ENCODE peak calls at places on chromosome 18, in seven cellular contexts. P is MM.1S, Z is GM23248, W is GM23338, I is HCT116, U is hepatocyte, J is OCI-LY7. R is an unnamed sample.
A peak's percentile ranks its signal among the peaks of the same experiment; 100 is the strongest.

GRCh38 chr18:12911025-12911927 is 27.2 kb upstream of the PTPN2 start:
- DNase-seq in P (no peak), W (peak; percentile 72), J (no peak), U (peak; percentile 17), Z (peak; percentile 32), I (no peak), R (no peak)

GRCh38 chr18:76364282-76365259 is 130.5 kb downstream of the ZNF516 start:
- DNase-seq in I (no peak), W (no peak), Z (no peak), J (no peak), P (peak; percentile 46), U (no peak), R (no peak)

GRCh38 chr18:4605222-4605621 is 150.1 kb upstream of the DLGAP1 start:
- DNase-seq in J (no peak), Z (no peak), P (no peak), I (no peak), U (no peak), W (no peak), R (no peak)

GRCh38 chr18:8856769-8857393 is 151.5 kb downstream of the MTCL1 start:
- DNase-seq in U (no peak), I (no peak), J (no peak), Z (no peak), P (no peak), W (peak; percentile 25), R (no peak)

GRCh38 chr18:79877163-79878091 is 74.0 kb downstream of the SLC66A2 start:
- DNase-seq in P (no peak), J (no peak), U (no peak), Z (no peak), W (no peak), I (no peak), R (peak; percentile 54)

GRCh38 chr18:28735731-28736130 is 558.8 kb upstream of the CDH2 start:
- DNase-seq in P (no peak), I (no peak), Z (peak; percentile 83), W (no peak), J (no peak), U (no peak), R (no peak)

GRCh38 chr18:75879196-75879595 is 451.7 kb upstream of the SMIM21 start:
- DNase-seq in U (no peak), Z (peak; percentile 0), I (no peak), W (no peak), J (no peak), P (no peak), R (no peak)

GRCh38 chr18:33577688-33578370 is at the start of gene ASXL3:
- DNase-seq in J (peak; percentile 23), W (peak; percentile 67), U (peak; percentile 73), P (peak; percentile 22), I (no peak), Z (peak; percentile 46), R (peak; percentile 80)

GRCh38 chr18:78021196-78021595 is 771.5 kb downstream of the GALR1 start:
- DNase-seq in W (no peak), U (no peak), J (no peak), P (no peak), Z (no peak), I (no peak), R (peak; percentile 20)

GRCh38 chr18:48888681-48889080 is 62.1 kb downstream of the SMAD7 start:
- DNase-seq in P (no peak), J (no peak), W (no peak), I (no peak), Z (no peak), U (no peak), R (no peak)

GRCh38 chr18:23077493-23078256 is 57.6 kb upstream of the CABLES1 start:
- DNase-seq in J (peak; percentile 47), P (no peak), Z (no peak), I (no peak), W (peak; percentile 36), U (peak; percentile 64), R (no peak)

GRCh38 chr18:28777756-28778155 is 600.8 kb upstream of the CDH2 start:
- DNase-seq in U (no peak), J (no peak), I (no peak), P (no peak), Z (no peak), W (no peak), R (no peak)

GRCh38 chr18:8722946-8723477 is 17.7 kb downstream of the MTCL1 start:
- DNase-seq in J (no peak), P (no peak), I (no peak), U (no peak), W (no peak), Z (no peak), R (no peak)

GRCh38 chr18:41466436-41467160 is 488.4 kb upstream of the PIK3C3 start:
- DNase-seq in W (no peak), U (no peak), J (no peak), P (no peak), I (no peak), Z (no peak), R (no peak)

GRCh38 chr18:13137041-13137938 is 81.3 kb upstream of the LDLRAD4 start:
- DNase-seq in J (no peak), W (peak; percentile 39), Z (peak; percentile 56), I (no peak), P (peak; percentile 14), U (no peak), R (peak; percentile 21)

DNA sequence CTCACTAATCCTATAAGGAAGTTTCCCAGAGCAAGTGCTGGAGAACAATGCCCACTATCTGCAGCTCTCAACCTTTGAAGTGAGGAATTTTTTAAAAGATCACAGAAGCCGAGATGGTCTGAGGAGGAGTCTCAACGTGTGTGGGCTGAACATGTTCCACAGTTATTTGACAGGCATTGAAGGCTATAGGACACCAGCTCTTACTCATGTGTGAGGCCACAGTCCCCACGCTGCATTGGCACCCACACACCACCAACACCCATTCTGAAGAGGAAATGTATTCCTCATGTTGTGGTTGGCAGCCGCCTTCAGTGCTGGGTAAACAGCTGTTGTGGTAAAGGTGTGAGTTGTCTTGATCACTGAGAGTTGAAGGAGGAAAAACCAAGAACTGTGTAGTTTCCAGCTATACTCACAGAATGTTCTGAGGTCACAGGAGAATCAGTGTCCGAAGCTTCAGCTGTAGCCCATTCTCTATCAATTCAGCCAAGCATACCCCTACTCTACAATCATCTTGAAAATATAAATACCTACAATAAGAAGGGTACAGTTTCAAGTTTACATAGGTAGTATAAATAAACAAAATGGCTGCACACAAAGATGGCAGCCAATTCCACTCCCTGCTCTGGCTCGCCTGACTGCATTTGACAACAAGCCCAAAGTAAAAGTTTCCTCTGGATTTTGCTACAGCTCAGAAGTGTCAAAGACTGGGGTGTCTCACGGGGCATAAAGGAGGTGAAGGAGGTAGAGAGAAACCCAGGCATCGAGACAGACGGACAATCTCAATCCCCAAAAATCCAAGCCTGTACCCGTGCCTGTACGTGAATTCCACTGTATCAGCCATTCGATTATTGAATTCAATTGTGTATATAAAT is 12.1 kb downstream of the CD226 start:
- DNase-seq in P (no peak), U (peak; percentile 10), W (no peak), J (no peak), I (peak; percentile 2), Z (peak; percentile 39), R (peak; percentile 45)
- TF ChIP-seq EZH2phosphoT487 in P (no peak), U (no peak), W (no peak), J (no peak), I (no peak), Z (no peak), R (no peak)

DNA sequence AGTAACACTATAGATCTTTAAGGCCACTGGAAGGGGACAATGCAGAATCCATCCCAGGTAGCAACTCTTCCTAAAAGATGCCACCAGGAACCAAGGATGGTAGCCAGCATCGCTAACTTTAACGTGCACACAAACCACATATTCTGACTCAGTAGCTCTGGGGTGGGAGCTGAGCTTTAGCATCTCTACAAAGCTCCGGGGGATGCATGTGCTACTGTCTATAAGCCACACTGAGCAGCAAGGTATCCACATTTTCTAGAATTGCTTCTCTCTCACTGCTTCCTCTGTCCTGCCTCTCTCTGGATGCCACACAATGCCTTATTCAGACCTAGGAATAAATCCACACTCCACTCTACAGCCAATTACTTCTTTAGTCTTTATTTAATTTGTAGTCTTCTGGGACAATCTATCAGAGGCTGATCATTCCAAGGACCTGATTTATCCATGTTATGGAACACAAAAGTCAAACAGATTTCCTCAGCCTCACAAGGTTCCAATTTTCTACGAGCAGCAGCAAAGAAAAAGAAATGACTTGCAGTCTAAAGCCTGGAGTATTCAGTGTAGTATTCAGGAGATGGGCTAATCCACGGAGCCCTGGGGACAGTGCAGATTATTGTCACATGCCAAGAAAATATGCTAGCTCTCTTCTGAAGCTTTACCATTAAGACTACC is 4.4 kb downstream of the BCL2 start:
- DNase-seq in Z (no peak), U (no peak), I (no peak), W (no peak), P (no peak), J (no peak), R (no peak)
- H3K79me2 ChIP-seq in Z (no peaks in the 10 kb centered on the region), U (peaks cover 3% of the 10 kb centered on the region), I (no peaks in the 10 kb centered on the region), W (no peaks in the 10 kb centered on the region), P (peaks cover 96% of the 10 kb centered on the region), J (no peaks in the 10 kb centered on the region), R (no peaks in the 10 kb centered on the region)

GRCh38 chr18:56560992-56561391 is 77.4 kb downstream of the TXNL1 start:
- DNase-seq in W (no peak), Z (no peak), P (no peak), I (no peak), U (no peak), J (no peak), R (no peak)

GRCh38 chr18:56565059-56565458 is 73.3 kb downstream of the TXNL1 start:
- DNase-seq in J (no peak), I (no peak), U (no peak), P (no peak), Z (peak; percentile 34), W (no peak), R (no peak)

GRCh38 chr18:56562479-56562878 is 75.9 kb downstream of the TXNL1 start:
- DNase-seq in Z (no peak), J (no peak), I (no peak), U (no peak), P (no peak), W (no peak), R (no peak)

GRCh38 chr18:56565596-56566355 is 72.6 kb downstream of the TXNL1 start:
- DNase-seq in I (no peak), J (no peak), P (no peak), U (no peak), Z (peak; percentile 82), W (no peak), R (no peak)

DNA sequence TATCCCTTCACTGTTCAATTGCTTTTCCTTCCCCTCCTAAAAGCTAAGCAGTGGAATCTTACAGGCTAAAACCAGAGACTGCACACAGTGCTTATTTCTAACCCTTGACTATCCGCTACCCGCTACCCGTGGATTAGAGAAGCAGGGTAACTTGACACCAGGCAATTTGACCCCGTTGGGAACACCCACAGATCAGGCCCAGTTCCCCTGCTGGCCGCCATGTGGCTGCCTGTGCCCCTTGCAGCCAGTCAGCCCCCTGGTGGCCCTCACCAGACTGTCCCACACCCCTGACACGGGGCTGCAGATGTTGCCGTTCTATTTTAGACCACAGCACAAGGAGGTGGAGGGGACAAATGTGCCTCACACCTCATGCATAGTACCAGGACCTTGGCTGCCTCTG is 74.8 kb downstream of the TXNL1 start:
- DNase-seq in Z (no peak), J (peak; percentile 1), I (peak; percentile 10), U (no peak), P (no peak), W (peak; percentile 94), R (peak; percentile 88)
- TF ChIP-seq EZH2phosphoT487 in Z (no peak), J (no peak), I (no peak), U (no peak), P (no peak), W (no peak), R (no peak)

DNA sequence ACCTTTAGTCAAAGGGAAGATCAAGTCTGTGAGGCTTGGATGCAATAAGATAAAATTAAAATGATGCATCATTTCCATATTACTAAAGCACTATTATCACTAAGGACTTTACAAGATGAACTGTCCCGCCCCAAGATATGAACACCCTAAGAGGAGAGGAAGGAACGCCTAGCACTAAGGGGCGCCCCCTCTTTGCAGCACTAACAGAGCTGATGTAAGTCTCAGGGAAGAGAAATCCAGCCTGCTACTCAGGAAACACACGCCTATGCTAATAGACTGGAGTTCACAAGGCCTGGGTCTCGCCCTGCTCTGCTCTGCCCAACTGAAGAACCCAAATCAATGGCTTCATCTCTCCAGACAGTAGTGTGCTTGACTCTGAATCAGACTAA is 6.1 kb downstream of the INO80C start:
- DNase-seq in Z (no peak), J (no peak), I (no peak), W (peak; percentile 82), P (no peak), U (no peak), R (peak; percentile 38)
- H3K79me2 ChIP-seq in Z (peaks cover 47% of the 10 kb centered on the region), J (no peaks in the 10 kb centered on the region), I (peaks cover 66% of the 10 kb centered on the region), W (peaks cover 86% of the 10 kb centered on the region), P (no peaks in the 10 kb centered on the region), U (peaks cover 84% of the 10 kb centered on the region), R (peaks cover 90% of the 10 kb centered on the region)